ENCODE peak calls at places on chromosomes 4 and X, in four cellular contexts. E is astrocyte of the spinal cord; X is CD8-positive, alpha-beta T cell; L is SK-N-SH. Y is an unnamed sample.

GRCh38 chr4:32025840-32026459 is 1305.8 kb downstream of the PCDH7 start:
- DNase-seq in E (peak), X (no peak), L (no peak), Y (no peak)

GRCh38 chr4:30948653-30949052 is 228.5 kb downstream of the PCDH7 start:
- DNase-seq in E (no peak), X (no peak), L (no peak), Y (no peak)

GRCh38 chrX:119757979-119758681 is at the start of gene SOWAHD:
- DNase-seq in E (no peak), X (peak), L (peak), Y (peak)

GRCh38 chrX:69503835-69504625 is at the start of gene NALF2:
- DNase-seq in E (peak), X (no peak), L (peak), Y (peak)

GRCh38 chrX:39479856-39480255 is 617.9 kb downstream of the BCOR start:
- DNase-seq in E (no peak), X (no peak), L (no peak), Y (no peak)

GRCh38 chr4:52250124-52250523 is 199.0 kb downstream of the SPATA18 start:
- DNase-seq in E (peak), X (no peak), L (no peak), Y (no peak)

GRCh38 chrX:154734101-154734781 is 16.6 kb downstream of the GAB3 start:
- DNase-seq in E (peak), X (no peak), L (no peak), Y (no peak)

GRCh38 chr4:156794863-156795262 is 176.7 kb downstream of the PDGFC start:
- DNase-seq in E (no peak), X (no peak), L (no peak), Y (no peak)

DNA sequence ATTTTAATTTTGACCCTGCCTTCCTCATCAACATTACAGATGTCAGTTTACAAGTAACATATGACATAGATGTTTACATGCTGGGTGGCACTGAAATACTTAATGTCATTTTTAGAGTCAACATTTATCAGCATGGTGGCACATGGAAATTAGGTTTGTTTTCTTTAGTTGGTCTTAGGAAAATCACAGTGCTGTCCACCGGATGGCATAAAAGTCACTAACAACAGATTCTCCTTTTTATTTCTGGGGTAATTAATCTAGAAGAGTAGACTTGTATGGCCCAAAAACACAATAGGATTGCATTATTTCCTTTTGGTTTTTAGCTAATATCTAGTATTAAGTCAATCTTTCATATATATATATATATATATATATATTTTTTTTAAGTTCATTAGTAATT is 88.6 kb upstream of the HHIP start:
- DNase-seq in E (no peak), X (no peak), L (no peak), Y (no peak)
- TF ChIP-seq CTCF in E (peak), X (no peak), L (peak), Y (no peak)

DNA sequence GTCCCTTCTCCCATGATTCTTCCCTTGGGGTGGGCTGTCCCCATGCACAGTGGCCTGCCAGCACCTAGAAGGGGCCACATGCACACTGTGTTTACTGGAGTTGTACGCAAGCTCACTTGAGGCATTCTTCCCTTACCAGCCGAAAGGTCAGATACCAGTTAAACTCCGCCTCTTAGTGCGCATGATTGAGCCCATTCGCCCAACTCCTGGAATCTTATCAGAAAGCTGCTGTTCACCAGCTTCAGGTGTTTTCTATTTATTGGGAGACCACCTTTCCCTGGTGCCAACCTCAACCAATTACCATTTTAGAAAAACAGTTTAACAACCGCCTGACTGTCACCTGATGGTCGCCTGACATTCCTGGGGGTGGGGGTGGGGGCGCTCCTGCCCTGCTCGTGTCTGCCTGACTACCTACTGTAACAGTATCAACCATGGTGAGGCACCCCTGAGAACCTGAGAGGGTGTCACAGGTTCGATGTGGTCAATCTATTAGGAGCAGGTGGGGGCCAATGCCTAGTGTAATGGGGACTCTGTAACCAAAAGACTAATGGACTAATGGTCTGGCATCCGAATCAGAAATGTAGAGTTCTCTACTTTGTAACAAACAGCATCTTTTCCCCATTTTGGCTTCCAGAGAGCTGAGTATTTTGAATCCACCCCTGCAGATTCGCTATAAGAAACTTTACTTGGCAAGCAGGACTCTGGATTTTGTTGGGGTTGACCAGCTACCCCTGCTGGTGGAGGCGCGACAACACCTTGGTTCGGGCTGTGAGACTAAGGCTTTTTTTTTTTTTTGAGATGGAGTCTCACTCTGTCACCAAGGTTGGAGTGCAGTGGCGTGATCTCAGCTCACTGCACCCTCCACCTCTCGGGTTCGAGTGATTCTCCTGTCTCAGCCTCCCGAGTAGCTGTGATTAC is 58.3 kb upstream of the ZNF157 start:
- DNase-seq in E (peak), X (peak), L (peak), Y (peak)
- TF ChIP-seq CTCF in E (peak), X (peak), L (peak), Y (peak)

GRCh38 chrX:131801066-131801465 is 222.0 kb upstream of the STK26 start:
- DNase-seq in E (no peak), X (no peak), L (no peak), Y (no peak)

GRCh38 chrX:131801911-131802310 is 221.2 kb upstream of the STK26 start:
- DNase-seq in E (no peak), X (no peak), L (no peak), Y (no peak)

DNA sequence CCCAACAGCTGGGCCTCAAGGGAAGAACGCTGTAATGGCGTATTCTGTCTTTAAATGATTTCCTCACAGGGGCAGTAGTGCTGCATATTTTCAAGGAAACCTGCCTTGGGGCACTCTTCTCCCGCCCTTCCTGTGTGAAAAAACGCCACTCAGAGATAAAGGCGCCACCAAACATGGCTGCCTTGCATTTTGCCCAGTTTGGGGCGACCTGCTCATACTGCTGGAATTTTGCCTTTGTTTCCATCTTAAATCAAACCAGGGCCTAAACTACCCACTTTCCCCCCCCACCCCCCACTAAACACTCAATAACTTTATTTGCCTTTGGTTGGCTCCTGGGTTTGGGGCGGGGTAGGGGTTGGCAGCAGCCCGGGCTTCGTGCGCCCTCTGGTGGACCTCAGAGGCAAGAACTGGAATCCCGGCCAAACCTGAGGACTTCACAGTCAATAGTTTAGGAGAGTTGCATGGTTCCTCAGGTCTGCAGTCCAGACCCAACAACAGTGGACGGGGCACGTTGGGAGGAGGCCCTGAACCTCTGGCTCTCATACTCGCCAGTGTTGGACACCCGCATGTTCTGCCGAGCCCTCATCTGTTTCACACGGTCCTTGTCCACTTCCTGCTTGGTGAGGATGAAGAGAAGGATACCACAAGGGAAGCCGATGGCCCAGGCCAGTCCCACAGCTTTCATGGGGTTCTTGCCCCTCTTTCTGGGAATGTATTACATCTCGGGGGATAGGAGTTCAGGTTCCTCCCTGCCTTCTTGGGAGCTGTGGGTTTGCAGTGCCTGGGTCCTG is 220.1 kb upstream of the STK26 start:
- DNase-seq in E (peak), X (no peak), L (peak), Y (no peak)
- TF ChIP-seq CTCF in E (peak), X (no peak), L (peak), Y (no peak)

GRCh38 chrX:19889582-19890342 is 2.4 kb upstream of the SH3KBP1 start:
- DNase-seq in E (peak), X (peak), L (no peak), Y (no peak)
- TF ChIP-seq CTCF in E (no peak), X (no peak), L (peak), Y (no peak)

GRCh38 chr4:4945021-4945420 is 74.2 kb downstream of the CYTL1 start:
- DNase-seq in E (no peak), X (no peak), L (no peak), Y (no peak)
- TF ChIP-seq CTCF in E (no peak), X (no peak), L (no peak), Y (no peak)

GRCh38 chr4:77697860-77698599 is 92.4 kb downstream of the CXCL13 start:
- DNase-seq in E (peak), X (no peak), L (no peak), Y (peak)

GRCh38 chr4:77695769-77696168 is 90.1 kb downstream of the CXCL13 start:
- DNase-seq in E (peak), X (no peak), L (no peak), Y (no peak)

GRCh38 chr4:77701111-77701510 is 95.5 kb downstream of the CXCL13 start:
- DNase-seq in E (no peak), X (no peak), L (no peak), Y (no peak)

DNA sequence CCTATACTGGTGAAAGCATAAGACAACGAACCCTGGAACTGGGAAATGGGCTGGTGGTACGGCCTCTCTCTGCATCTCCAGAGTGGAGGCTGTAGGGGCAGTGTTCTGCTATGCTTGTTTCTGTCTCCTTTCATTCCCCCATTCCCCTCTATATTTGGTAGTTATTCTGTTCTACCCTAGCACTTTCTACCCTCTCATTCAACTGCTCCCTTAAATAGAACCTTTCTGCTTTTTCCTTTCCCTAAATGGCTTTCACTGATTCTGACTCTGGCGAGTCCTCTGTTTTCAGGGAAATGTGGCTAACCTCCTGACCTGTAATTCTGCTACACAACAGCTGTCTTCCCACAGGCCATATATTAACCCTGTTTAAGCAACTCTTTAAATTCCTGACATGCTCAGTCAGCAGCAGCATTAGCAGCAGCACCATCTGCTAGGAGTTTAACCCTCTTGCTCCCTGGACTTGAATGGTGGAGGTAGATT is 94.2 kb downstream of the CXCL13 start:
- DNase-seq in E (peak), X (no peak), L (peak), Y (peak)
- TF ChIP-seq CTCF in E (peak), X (no peak), L (no peak), Y (peak)

DNA sequence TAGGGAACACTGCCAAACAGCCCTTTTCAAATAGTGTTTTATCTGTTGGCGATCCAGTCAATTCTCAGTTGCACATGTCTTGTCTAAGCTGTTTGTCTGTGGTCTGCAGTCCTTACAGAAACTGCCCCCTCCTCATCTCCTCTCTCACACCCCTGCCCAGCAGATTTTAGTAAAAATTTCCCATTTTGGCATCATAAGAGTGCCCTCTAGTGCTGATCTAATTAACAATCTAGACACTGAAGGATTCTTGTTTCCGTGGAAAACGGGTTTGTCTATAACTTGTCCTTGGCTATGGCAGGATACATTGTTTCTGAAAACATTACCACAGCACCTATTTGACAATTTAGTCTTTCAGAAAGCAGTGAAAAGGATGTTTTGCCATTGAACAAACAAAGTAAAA is 227.2 kb upstream of the MBNL3 start:
- DNase-seq in E (peak), X (no peak), L (peak), Y (no peak)
- TF ChIP-seq CTCF in E (peak), X (no peak), L (peak), Y (peak)

GRCh38 chr4:4227510-4228355 is 1.0 kb upstream of the OTOP1 start:
- DNase-seq in E (no peak), X (no peak), L (peak), Y (peak)
- TF ChIP-seq CTCF in E (no peak), X (no peak), L (no peak), Y (no peak)

DNA sequence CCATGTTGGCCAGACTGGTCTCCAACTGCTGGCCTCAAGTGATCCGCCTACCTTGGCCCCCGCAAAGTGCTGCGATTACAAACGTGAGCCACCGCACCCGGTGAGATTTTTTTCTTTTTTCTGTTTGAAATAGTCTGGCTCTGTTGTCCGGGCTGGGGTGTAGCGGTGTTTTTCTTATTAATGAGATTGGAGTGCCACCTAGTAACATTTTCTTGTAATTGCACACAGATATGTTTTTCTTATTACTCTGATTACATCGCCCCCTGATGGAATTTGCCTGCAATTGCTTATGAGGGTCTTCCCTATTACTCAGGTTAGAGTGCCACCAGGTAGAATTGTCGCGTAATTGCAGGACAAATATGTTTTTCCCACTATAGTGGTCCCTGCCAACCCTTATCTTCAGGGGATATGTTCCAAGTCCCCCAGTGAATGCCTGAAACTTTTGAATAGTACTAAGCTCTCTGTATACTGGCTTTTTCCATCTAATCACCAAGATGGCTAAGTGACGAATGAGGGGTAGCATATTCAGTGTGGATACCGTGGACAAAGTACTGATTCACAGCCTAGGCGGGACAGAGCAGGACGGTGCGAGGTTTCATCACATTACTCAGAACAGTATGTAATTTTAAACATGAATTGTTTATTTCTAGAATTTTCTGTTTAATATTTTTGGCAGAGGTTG is 8.6 kb upstream of the PDHA1 start:
- DNase-seq in E (peak), X (no peak), L (no peak), Y (no peak)
- TF ChIP-seq CTCF in E (peak), X (no peak), L (peak), Y (peak)

DNA sequence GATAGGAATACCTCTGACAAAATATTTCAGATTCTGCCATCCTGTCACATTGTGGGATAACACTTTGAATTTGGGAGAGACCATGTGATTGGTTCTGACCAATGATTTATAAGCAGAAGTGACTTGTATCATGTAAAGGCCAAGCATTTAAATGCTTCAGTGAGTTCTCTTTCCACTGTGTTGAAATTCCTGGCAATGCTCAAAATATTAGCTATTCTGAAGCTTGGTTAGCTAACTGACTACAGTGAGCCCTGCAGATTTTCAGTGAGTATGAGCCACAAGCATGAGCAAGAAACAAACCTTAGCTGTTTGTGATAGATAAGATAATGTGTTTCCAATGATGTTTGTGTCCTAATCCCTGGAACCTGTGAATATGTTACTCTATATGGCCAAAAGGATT is 562.8 kb upstream of the AADAT start:
- DNase-seq in E (no peak), X (no peak), L (no peak), Y (no peak)
- TF ChIP-seq CTCF in E (no peak), X (no peak), L (no peak), Y (no peak)